ENCODE peak calls at places on chromosomes 6 and 20, in ten cellular contexts. X, Y, A, R, H, S, L, F, T and C are unnamed samples.
A peak's percentile ranks its signal among the peaks of the same experiment; 100 is the strongest.

GRCh38 chr6:110877154-110877564 is 2.6 kb downstream of the AMD1 start:
- DNase-seq in X (no peak), Y (peak; percentile 72), A (no peak), R (no peak), H (peak; percentile 32), S (no peak), L (no peak), F (peak; percentile 26), T (no peak), C (no peak)

GRCh38 chr20:58633161-58634035 is 17.7 kb upstream of the STX16 start:
- DNase-seq in X (no peak), Y (no peak), A (no peak), R (no peak), H (no peak), S (no peak), L (no peak), F (no peak), T (no peak), C (no peak)

GRCh38 chr20:54995553-54995952 is 520.2 kb downstream of the DOK5 start:
- DNase-seq in X (no peak), Y (no peak), A (no peak), R (no peak), H (no peak), S (no peak), L (no peak), F (no peak), T (no peak), C (no peak)

GRCh38 chr6:159989882-159990480 is 21.1 kb downstream of the IGF2R start:
- DNase-seq in X (no peak), Y (no peak), A (no peak), R (no peak), H (peak; percentile 40), S (no peak), L (no peak), F (no peak), T (no peak), C (no peak)

GRCh38 chr6:135941275-135941674 is 89.8 kb downstream of the PDE7B start:
- DNase-seq in X (no peak), Y (no peak), A (no peak), R (no peak), H (peak; percentile 66), S (no peak), L (no peak), F (no peak), T (no peak), C (no peak)

GRCh38 chr20:36957875-36958667 is 6.6 kb upstream of the SAMHD1 start:
- DNase-seq in X (no peak), Y (no peak), A (no peak), R (no peak), H (no peak), S (no peak), L (no peak), F (no peak), T (no peak), C (peak; percentile 39)

GRCh38 chr6:56693988-56694387 is 51.3 kb upstream of the DST start:
- DNase-seq in X (no peak), Y (no peak), A (no peak), R (no peak), H (no peak), S (no peak), L (no peak), F (no peak), T (no peak), C (no peak)

GRCh38 chr6:67736161-67736560 is 898.9 kb upstream of the ADGRB3 start:
- DNase-seq in X (no peak), Y (no peak), A (no peak), R (no peak), H (no peak), S (no peak), L (no peak), F (no peak), T (no peak), C (no peak)

GRCh38 chr6:11833626-11834592 is 55.3 kb upstream of the ADTRP start:
- DNase-seq in X (peak; percentile 50), Y (no peak), A (peak; percentile 62), R (no peak), H (no peak), S (no peak), L (peak; percentile 84), F (peak; percentile 34), T (peak; percentile 49), C (no peak)

GRCh38 chr6:119856136-119856535 is 506.6 kb upstream of the MAN1A1 start:
- DNase-seq in X (no peak), Y (no peak), A (no peak), R (no peak), H (no peak), S (no peak), L (peak; percentile 3), F (no peak), T (no peak), C (no peak)

DNA sequence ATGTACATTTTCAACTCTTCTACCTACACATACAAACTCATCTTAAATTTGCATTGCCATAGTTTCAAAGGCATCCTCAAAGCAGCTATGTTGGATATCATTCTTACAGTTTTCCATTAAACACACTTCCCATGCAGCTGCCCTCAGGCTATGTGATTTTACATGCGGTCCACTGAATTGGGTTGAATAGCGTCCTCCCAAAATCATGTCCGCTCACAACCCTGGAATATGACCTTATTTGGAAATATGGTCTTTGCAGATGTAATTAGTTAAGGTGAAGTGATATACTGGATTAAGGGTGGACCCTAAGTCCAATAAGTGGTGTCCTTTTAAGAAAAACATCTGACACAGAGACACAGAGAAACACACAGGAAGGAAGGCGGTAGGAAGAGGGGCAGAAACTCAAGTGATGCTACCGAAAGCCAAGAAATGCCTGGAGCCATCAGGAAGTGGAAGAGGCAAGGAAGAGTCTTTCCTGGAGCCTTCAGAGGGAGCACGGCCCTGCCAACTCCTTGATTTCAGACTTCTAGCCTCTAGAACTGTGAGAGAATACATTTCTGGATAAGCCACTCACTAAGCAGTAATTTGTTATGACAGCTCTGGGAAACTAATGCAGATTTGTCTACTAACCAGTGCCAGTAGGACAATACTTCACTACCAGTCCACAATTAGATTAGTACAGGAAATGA is 42.6 kb upstream of the NHSL1 start:
- DNase-seq in X (no peak), Y (no peak), A (no peak), R (no peak), H (no peak), S (no peak), L (no peak), F (no peak), T (no peak), C (no peak)
- TF ChIP-seq CTCF in X (no peak), Y (no peak), A (no peak), R (no peak), H (no peak), S (no peak), L (no peak), F (no peak), T (no peak), C (no peak)

GRCh38 chr6:22467645-22468044 is 101.7 kb upstream of the HDGFL1 start:
- DNase-seq in X (no peak), Y (no peak), A (peak; percentile 64), R (no peak), H (no peak), S (no peak), L (no peak), F (no peak), T (peak; percentile 38), C (no peak)

GRCh38 chr6:22466665-22467064 is 102.7 kb upstream of the HDGFL1 start:
- DNase-seq in X (no peak), Y (no peak), A (no peak), R (no peak), H (no peak), S (peak; percentile 31), L (no peak), F (peak; percentile 57), T (no peak), C (no peak)

GRCh38 chr6:22470454-22471368 is 98.7 kb upstream of the HDGFL1 start:
- DNase-seq in X (peak; percentile 46), Y (no peak), A (peak; percentile 79), R (no peak), H (peak; percentile 51), S (peak; percentile 57), L (peak; percentile 9), F (peak; percentile 77), T (peak; percentile 80), C (peak; percentile 74)

GRCh38 chr6:22471369-22471690 is 98.0 kb upstream of the HDGFL1 start:
- DNase-seq in X (no peak), Y (no peak), A (no peak), R (no peak), H (no peak), S (no peak), L (no peak), F (no peak), T (no peak), C (no peak)

DNA sequence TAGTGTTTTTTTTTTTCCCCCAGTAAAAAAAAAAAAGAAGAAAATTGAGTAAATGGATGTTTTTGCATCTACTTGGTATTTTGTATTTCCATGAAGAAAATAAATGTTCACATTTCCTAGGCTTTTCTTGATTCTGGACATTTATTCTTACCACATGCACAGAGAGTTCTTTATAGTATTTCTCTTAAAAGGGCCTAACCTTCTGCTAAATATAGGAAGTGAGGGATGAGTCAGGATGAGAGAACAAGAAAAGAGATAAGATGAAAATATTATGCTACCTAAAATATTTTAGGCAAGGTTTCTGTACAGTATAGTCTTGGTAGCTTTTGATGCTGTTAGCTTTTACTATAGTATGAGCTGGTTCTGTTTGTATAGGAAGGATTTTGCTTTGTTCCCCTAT is 100.8 kb upstream of the HDGFL1 start:
- DNase-seq in X (no peak), Y (no peak), A (no peak), R (no peak), H (peak; percentile 58), S (no peak), L (no peak), F (no peak), T (no peak), C (no peak)
- H3K27ac ChIP-seq in X (no peak overlapping the region), Y (no peak overlapping the region), A (no peak overlapping the region), R (no peak overlapping the region), H (no peak overlapping the region), S (no peak overlapping the region), L (no peak overlapping the region), F (peak overlapping the region; percentile 82), T (no peak overlapping the region), C (no peak overlapping the region)

GRCh38 chr20:31951530-31952453 is at the start of gene PDRG1:
- DNase-seq in X (peak; percentile 97), Y (peak; percentile 98), A (peak; percentile 98), R (peak; percentile 95), H (peak; percentile 93), S (peak; percentile 89), L (peak; percentile 76), F (peak; percentile 96), T (peak; percentile 98), C (peak; percentile 96)
- TF ChIP-seq POLR2A in X (peak; percentile 70), Y (peak; percentile 97), A (peak; percentile 25), R (no peak), H (peak; percentile 87), S (no peak), L (peak; percentile 95), F (peak; percentile 71), T (no peak), C (no peak)

GRCh38 chr6:31403283-31403989 is at the start of gene MICA:
- DNase-seq in X (peak; percentile 94), Y (peak; percentile 91), A (peak; percentile 91), R (peak; percentile 95), H (peak; percentile 79), S (peak; percentile 91), L (no peak), F (peak; percentile 96), T (peak; percentile 93), C (peak; percentile 96)
- TF ChIP-seq CTCF in X (peak; percentile 42), Y (peak; percentile 36), A (peak; percentile 34), R (no peak), H (no peak), S (no peak), L (no peak), F (peak; percentile 27), T (peak; percentile 24), C (peak; percentile 15)